ENCODE peak calls at places on chromosomes 7 and 10, in four cellular contexts. E is sigmoid colon, R is stomach, D is uterus. X is an unnamed sample.

GRCh38 chr7:137025469-137026175 is 157.2 kb downstream of the CHRM2 start:
- DNase-seq in R (no peak), D (no peak), E (no peak), X (no peak)

GRCh38 chr7:7331523-7331922 is 149.2 kb downstream of the C1GALT1 start:
- DNase-seq in D (no peak), R (no peak), E (no peak), X (no peak)

GRCh38 chr10:88281592-88282268 is 301.4 kb downstream of the RNLS start:
- DNase-seq in D (no peak), R (no peak), E (no peak), X (no peak)

GRCh38 chr7:75033064-75033463 is 40.5 kb downstream of the RCC1L start:
- DNase-seq in R (no peak), E (no peak), D (no peak), X (no peak)

GRCh38 chr10:122492955-122493597 is 31.7 kb downstream of the HTRA1 start:
- DNase-seq in R (no peak), D (peak; percentile 70), E (peak; percentile 84), X (no peak)

GRCh38 chr10:58064714-58065528 is 202.8 kb downstream of the IPMK start:
- DNase-seq in R (no peak), D (no peak), E (no peak), X (no peak)

GRCh38 chr10:70784476-70784875 is 701 bp downstream of the TBATA start:
- DNase-seq in E (no peak), R (no peak), D (no peak), X (no peak)

GRCh38 chr7:73663033-73663432 is 4.6 kb upstream of the VPS37D start:
- DNase-seq in D (no peak), E (no peak), R (no peak), X (no peak)

GRCh38 chr10:69816536-69816935 is 14.8 kb downstream of the COL13A1 start:
- DNase-seq in R (no peak), E (no peak), D (no peak), X (no peak)

GRCh38 chr7:17680943-17681351 is 259.3 kb downstream of the SNX13 start:
- DNase-seq in R (no peak), E (no peak), D (no peak), X (no peak)

GRCh38 chr7:101093907-101094306 is 8.6 kb downstream of the TRIM56 start:
- DNase-seq in R (no peak), E (no peak), D (no peak), X (no peak)

DNA sequence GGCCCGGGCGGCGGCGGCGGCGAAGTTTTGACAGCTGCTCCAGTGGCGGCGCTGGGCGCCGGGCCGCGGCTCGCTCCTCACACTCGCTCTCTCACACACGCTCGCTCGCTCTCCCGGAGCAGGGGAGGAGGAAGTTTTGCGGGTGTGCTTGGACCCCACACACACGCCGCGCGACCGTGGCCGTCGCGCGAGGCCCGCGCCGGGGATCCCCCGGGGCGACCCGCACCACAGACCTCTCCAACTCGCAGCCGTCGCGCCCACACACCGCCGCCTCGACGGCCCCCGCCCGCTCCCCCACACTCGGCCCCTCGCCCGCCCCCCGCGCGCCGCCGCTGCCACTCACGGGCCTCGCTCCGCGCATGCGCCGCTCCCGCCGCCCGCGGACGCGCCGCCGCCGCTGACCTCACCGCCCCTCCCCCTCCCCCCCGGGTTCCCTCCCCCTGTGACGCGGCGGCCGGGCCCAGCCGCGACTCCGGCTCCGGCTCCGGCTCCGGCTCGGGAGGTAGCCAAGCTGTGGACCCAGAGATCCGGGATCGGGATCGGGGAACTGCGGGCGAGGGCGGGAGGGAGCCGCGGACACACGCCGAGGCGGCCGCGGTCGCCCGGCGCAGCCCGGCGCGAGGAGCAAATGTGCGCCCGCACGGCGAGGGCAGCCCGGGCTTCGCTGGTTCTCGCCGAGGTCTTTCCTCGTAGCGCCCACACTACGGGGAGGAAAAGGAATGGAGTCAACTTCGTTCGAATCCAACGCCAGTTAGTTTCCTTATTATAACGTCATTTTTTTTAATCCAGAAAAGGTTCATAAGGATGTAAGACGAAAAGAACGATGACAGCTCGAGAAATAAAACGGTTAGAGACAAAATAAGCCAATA is 710 bp upstream of the KMT2C start:
- DNase-seq in E (peak; percentile 98), R (peak; percentile 94), D (peak; percentile 94), X (peak; percentile 94)
- TF ChIP-seq POLR2A in E (no peak), R (no peak), D (peak; percentile 44), X (peak; percentile 55)

GRCh38 chr7:82175319-82175718 is 268.3 kb downstream of the CACNA2D1 start:
- DNase-seq in D (no peak), E (no peak), R (no peak), X (no peak)

GRCh38 chr7:82173400-82174021 is 270.1 kb downstream of the CACNA2D1 start:
- DNase-seq in D (no peak), R (no peak), E (no peak), X (no peak)

GRCh38 chr7:82183633-82184032 is 259.9 kb downstream of the CACNA2D1 start:
- DNase-seq in R (no peak), D (no peak), E (no peak), X (no peak)

DNA sequence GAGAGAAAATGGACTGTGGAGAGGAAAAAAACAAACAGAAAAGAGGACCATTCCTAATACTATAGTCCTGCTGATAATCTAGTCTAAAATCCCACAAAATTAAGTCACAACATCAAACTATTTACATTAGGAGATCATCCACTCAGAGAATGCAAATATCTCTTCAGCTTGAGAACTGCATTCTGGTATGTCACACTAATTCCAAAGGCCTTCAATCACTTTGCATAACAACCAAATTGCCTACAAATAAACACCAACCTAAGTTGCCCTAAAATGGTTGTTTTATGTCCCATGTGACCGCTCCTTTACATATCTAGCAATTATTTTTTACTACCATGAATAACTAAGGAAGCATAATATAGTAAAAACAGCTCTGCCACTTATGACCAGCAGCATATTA is 264.3 kb downstream of the CACNA2D1 start:
- DNase-seq in R (no peak), E (no peak), D (no peak), X (no peak)
- TF ChIP-seq POLR2A in R (no peak), E (no peak), D (no peak), X (no peak)

DNA sequence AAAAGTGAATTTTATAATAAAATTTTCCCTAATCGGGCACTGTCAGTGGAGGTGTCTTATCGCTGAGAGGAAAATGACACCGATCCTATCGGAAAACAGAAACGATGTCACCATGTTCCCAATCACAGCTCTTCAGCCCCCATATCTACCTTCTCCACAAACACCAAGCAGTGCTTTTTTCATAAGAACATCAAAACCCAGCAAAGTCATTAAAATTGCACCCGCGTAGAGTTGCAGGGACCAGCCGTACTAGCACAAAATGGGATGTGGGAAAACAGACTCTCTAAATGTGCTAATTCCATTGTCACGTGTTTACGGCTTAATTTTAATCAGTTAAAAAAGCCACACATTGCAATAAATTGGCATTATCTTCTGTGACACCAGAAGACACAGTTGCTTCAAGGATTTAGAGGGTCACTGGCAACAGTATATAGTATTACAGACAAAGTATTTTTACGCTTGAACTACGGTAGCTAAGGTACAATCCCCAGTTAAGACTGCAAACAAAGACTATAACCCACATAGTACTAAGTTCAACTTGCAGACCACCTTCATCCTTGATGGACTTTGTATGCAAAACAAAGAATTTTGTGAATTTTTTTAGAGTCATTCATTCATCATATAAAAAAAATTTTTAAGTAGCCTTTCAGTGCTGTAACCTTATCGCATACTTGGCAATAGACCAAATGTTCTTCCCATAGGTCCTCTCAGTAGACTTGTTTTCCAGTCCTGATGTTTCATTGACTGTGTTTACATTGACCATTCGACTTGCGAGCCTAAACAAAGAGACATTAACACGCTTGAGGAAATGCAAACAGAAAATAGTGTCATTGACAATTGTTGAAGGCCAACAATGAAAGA is 116.0 kb downstream of the VTI1A start:
- DNase-seq in E (no peak), D (no peak), R (no peak), X (no peak)
- TF ChIP-seq POLR2A in E (no peak), D (no peak), R (no peak), X (no peak)

GRCh38 chr10:133306941-133307379 is 1.7 kb downstream of the TUBGCP2 start:
- DNase-seq in D (no peak), E (no peak), R (no peak), X (no peak)

GRCh38 chr10:133309720-133310398 is 1.1 kb downstream of the ZNF511 start:
- DNase-seq in R (peak; percentile 66), E (no peak), D (peak; percentile 49), X (peak; percentile 82)

GRCh38 chr10:133307776-133308430 is 769 bp downstream of the TUBGCP2 start:
- DNase-seq in D (peak; percentile 57), R (peak; percentile 91), E (no peak), X (peak; percentile 86)

GRCh38 chr10:133309111-133309719 is 501 bp downstream of the ZNF511 start:
- DNase-seq in D (peak; percentile 93), E (peak; percentile 96), R (peak; percentile 98), X (peak; percentile 99)

DNA sequence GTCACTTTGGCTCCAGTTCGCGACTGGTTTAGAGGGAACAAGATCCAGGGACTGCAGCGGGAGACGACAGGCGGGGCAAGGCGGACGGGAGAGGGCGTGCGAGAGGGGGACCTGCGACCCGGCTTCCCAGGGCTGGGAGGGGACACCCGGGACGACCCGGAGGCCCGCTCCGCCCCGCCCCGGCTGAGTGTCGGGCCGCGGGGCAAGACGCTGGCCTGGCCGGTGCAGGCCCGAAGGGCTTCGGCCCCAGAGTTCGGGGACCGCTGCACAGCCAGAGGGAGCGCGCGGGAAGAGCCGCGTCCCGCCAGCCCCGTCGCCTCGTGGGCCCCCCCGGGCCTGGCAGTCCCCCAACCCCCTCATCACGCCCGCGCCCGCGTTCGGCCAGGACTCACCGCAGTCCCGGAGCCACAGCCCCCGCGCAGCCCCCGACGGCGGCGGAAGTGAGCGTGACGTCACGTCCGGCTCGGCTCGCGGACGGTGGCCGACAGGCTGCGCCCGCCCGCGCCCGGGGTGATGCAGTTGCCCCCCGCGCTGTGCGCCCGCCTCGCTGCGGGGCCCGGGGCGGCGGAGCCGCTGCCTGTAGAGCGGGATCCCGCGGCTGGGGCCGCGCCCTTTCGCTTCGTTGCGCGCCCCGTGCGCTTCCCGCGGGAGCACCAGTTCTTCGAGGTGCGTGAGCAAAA is at the start of the genes TUBGCP2 and ZNF511:
- DNase-seq in D (peak; percentile 80), E (peak; percentile 94), R (peak; percentile 89), X (peak; percentile 89)
- TF ChIP-seq POLR2A in D (peak; percentile 13), E (no peak), R (no peak), X (peak; percentile 79)

DNA sequence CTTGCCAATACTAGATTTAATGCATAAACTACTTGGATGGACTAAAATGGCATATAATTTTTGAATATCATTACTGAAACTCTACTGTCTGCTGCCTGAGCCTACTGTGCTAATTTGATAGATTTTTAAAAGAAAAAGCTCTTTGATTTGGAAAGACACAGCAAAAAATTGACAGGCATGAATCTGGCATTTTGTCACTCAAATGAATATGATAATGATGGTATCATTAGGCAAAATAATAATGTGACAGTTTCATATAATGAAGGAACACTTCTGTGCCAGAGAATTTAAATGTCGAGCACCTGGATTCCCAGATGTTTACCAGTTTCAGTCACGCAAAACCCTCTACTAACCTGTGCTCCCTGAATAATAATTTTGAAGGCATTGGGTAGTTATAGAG is 60.0 kb upstream of the SLC13A1 start:
- DNase-seq in R (no peak), E (no peak), D (no peak), X (no peak)
- TF ChIP-seq POLR2A in R (no peak), E (no peak), D (no peak), X (no peak)